ENCODE peak calls at places on chromosome 1, in eight cellular contexts. One of them, this sample, is unnamed.
A peak's percentile ranks its signal among the peaks of the same experiment; 100 is the strongest.

GRCh38 chr1:75616436-75617433 is 5.8 kb upstream of the SLC44A5 start:
- DNase-seq in ascending aorta: no peak
- DNase-seq in hepatocyte: peak; percentile 61
- DNase-seq in HCT116: no peak
- DNase-seq in ovary: peak; percentile 27
- DNase-seq in sigmoid colon: no peak
- DNase-seq in heart left ventricle: no peak
- DNase-seq in spleen: peak; percentile 74
- DNase-seq in this sample: no peak

GRCh38 chr1:159675046-159675445 is 39.3 kb downstream of the CRP start:
- DNase-seq in ascending aorta: no peak
- DNase-seq in hepatocyte: no peak
- DNase-seq in HCT116: no peak
- DNase-seq in ovary: no peak
- DNase-seq in sigmoid colon: no peak
- DNase-seq in heart left ventricle: no peak
- DNase-seq in spleen: no peak
- DNase-seq in this sample: no peak

GRCh38 chr1:6302568-6302967 is 41.7 kb upstream of the GPR153 start:
- DNase-seq in ascending aorta: no peak
- DNase-seq in hepatocyte: no peak
- DNase-seq in HCT116: no peak
- DNase-seq in ovary: no peak
- DNase-seq in sigmoid colon: no peak
- DNase-seq in heart left ventricle: no peak
- DNase-seq in spleen: no peak
- DNase-seq in this sample: no peak

GRCh38 chr1:20426923-20427322 is 59.1 kb downstream of the CAMK2N1 start:
- DNase-seq in ascending aorta: no peak
- DNase-seq in hepatocyte: peak; percentile 48
- DNase-seq in HCT116: no peak
- DNase-seq in ovary: no peak
- DNase-seq in sigmoid colon: no peak
- DNase-seq in heart left ventricle: no peak
- DNase-seq in spleen: no peak
- DNase-seq in this sample: no peak

GRCh38 chr1:18597159-18598042 is 33.2 kb upstream of the PAX7 start:
- DNase-seq in ascending aorta: no peak
- DNase-seq in hepatocyte: peak; percentile 72
- DNase-seq in HCT116: no peak
- DNase-seq in ovary: peak; percentile 42
- DNase-seq in sigmoid colon: peak; percentile 77
- DNase-seq in heart left ventricle: no peak
- DNase-seq in spleen: peak; percentile 83
- DNase-seq in this sample: peak; percentile 34

GRCh38 chr1:19514391-19514831 is 29.1 kb upstream of the CAPZB start:
- DNase-seq in ascending aorta: no peak
- DNase-seq in hepatocyte: no peak
- DNase-seq in HCT116: no peak
- DNase-seq in ovary: no peak
- DNase-seq in sigmoid colon: peak; percentile 78
- DNase-seq in heart left ventricle: peak; percentile 73
- DNase-seq in spleen: no peak
- DNase-seq in this sample: peak; percentile 76

GRCh38 chr1:210764536-210764935 is 369.4 kb downstream of the KCNH1 start:
- DNase-seq in ascending aorta: no peak
- DNase-seq in hepatocyte: no peak
- DNase-seq in HCT116: no peak
- DNase-seq in ovary: no peak
- DNase-seq in sigmoid colon: no peak
- DNase-seq in heart left ventricle: no peak
- DNase-seq in spleen: no peak
- DNase-seq in this sample: no peak

GRCh38 chr1:184792450-184792969 is 37.9 kb upstream of the EDEM3 start:
- DNase-seq in ascending aorta: peak; percentile 83
- DNase-seq in hepatocyte: peak; percentile 57
- DNase-seq in HCT116: peak; percentile 75
- DNase-seq in ovary: no peak
- DNase-seq in sigmoid colon: peak; percentile 94
- DNase-seq in heart left ventricle: peak; percentile 72
- DNase-seq in spleen: no peak
- DNase-seq in this sample: peak; percentile 66

GRCh38 chr1:95002657-95003432 is 69.9 kb downstream of the ALG14 start:
- DNase-seq in ascending aorta: no peak
- DNase-seq in hepatocyte: peak; percentile 49
- DNase-seq in HCT116: no peak
- DNase-seq in ovary: no peak
- DNase-seq in sigmoid colon: no peak
- DNase-seq in heart left ventricle: no peak
- DNase-seq in spleen: no peak
- DNase-seq in this sample: no peak

GRCh38 chr1:154998201-154998780 is 4.3 kb upstream of the ZBTB7B start:
- DNase-seq in ascending aorta: no peak
- DNase-seq in hepatocyte: no peak
- DNase-seq in HCT116: no peak
- DNase-seq in ovary: no peak
- DNase-seq in sigmoid colon: no peak
- DNase-seq in heart left ventricle: no peak
- DNase-seq in spleen: peak; percentile 71
- DNase-seq in this sample: no peak

GRCh38 chr1:29644812-29645211 is 408.5 kb downstream of the PTPRU start:
- DNase-seq in ascending aorta: no peak
- DNase-seq in hepatocyte: no peak
- DNase-seq in HCT116: no peak
- DNase-seq in ovary: no peak
- DNase-seq in sigmoid colon: no peak
- DNase-seq in heart left ventricle: no peak
- DNase-seq in spleen: no peak
- DNase-seq in this sample: no peak

GRCh38 chr1:110673197-110673701 is 1.5 kb downstream of the KCNA3 start:
- DNase-seq in ascending aorta: no peak
- DNase-seq in hepatocyte: no peak
- DNase-seq in HCT116: no peak
- DNase-seq in ovary: no peak
- DNase-seq in sigmoid colon: no peak
- DNase-seq in heart left ventricle: peak; percentile 47
- DNase-seq in spleen: peak; percentile 75
- DNase-seq in this sample: no peak

GRCh38 chr1:40776236-40777072 is 7.1 kb upstream of the KCNQ4 start:
- DNase-seq in ascending aorta: no peak
- DNase-seq in hepatocyte: no peak
- DNase-seq in HCT116: no peak
- DNase-seq in ovary: peak; percentile 6
- DNase-seq in sigmoid colon: no peak
- DNase-seq in heart left ventricle: no peak
- DNase-seq in spleen: no peak
- DNase-seq in this sample: no peak

GRCh38 chr1:174692313-174692712 is 244.5 kb downstream of the GPR52 start:
- DNase-seq in ascending aorta: no peak
- DNase-seq in hepatocyte: no peak
- DNase-seq in HCT116: peak; percentile 7
- DNase-seq in ovary: no peak
- DNase-seq in sigmoid colon: no peak
- DNase-seq in heart left ventricle: no peak
- DNase-seq in spleen: no peak
- DNase-seq in this sample: no peak

GRCh38 chr1:217617120-217617519 is 13.8 kb downstream of the GPATCH2 start:
- DNase-seq in ascending aorta: no peak
- DNase-seq in hepatocyte: peak; percentile 3
- DNase-seq in HCT116: no peak
- DNase-seq in ovary: no peak
- DNase-seq in sigmoid colon: no peak
- DNase-seq in heart left ventricle: no peak
- DNase-seq in spleen: no peak
- DNase-seq in this sample: no peak

GRCh38 chr1:223645903-223646302 is 19.6 kb downstream of the CAPN8 start:
- DNase-seq in ascending aorta: no peak
- DNase-seq in hepatocyte: no peak
- DNase-seq in HCT116: no peak
- DNase-seq in ovary: no peak
- DNase-seq in sigmoid colon: no peak
- DNase-seq in heart left ventricle: no peak
- DNase-seq in spleen: no peak
- DNase-seq in this sample: no peak

GRCh38 chr1:225657462-225657989 is 4.6 kb upstream of the ENAH start:
- DNase-seq in ascending aorta: no peak
- DNase-seq in hepatocyte: no peak
- DNase-seq in HCT116: no peak
- DNase-seq in ovary: no peak
- DNase-seq in sigmoid colon: no peak
- DNase-seq in heart left ventricle: no peak
- DNase-seq in spleen: no peak
- DNase-seq in this sample: no peak

GRCh38 chr1:230865062-230865817 is 3.1 kb downstream of the C1orf198 start:
- DNase-seq in ascending aorta: no peak
- DNase-seq in hepatocyte: no peak
- DNase-seq in HCT116: no peak
- DNase-seq in ovary: no peak
- DNase-seq in sigmoid colon: no peak
- DNase-seq in heart left ventricle: no peak
- DNase-seq in spleen: peak; percentile 37
- DNase-seq in this sample: no peak

GRCh38 chr1:63984891-63985290 is 211.1 kb downstream of the ROR1 start:
- DNase-seq in ascending aorta: no peak
- DNase-seq in hepatocyte: no peak
- DNase-seq in HCT116: no peak
- DNase-seq in ovary: no peak
- DNase-seq in sigmoid colon: no peak
- DNase-seq in heart left ventricle: no peak
- DNase-seq in spleen: no peak
- DNase-seq in this sample: no peak

GRCh38 chr1:93681549-93682412 is at the start of gene BCAR3:
- DNase-seq in ascending aorta: no peak
- DNase-seq in hepatocyte: peak; percentile 88
- DNase-seq in HCT116: no peak
- DNase-seq in ovary: peak; percentile 76
- DNase-seq in sigmoid colon: peak; percentile 85
- DNase-seq in heart left ventricle: peak; percentile 88
- DNase-seq in spleen: peak; percentile 91
- DNase-seq in this sample: peak; percentile 57

GRCh38 chr1:113508364-113509164 is 118.2 kb downstream of the MAGI3 start:
- DNase-seq in ascending aorta: no peak
- DNase-seq in hepatocyte: peak; percentile 25
- DNase-seq in HCT116: no peak
- DNase-seq in ovary: no peak
- DNase-seq in sigmoid colon: no peak
- DNase-seq in heart left ventricle: no peak
- DNase-seq in spleen: no peak
- DNase-seq in this sample: no peak

GRCh38 chr1:205961405-205961804 is 18.1 kb upstream of the SLC26A9 start:
- DNase-seq in ascending aorta: no peak
- DNase-seq in hepatocyte: no peak
- DNase-seq in HCT116: no peak
- DNase-seq in ovary: no peak
- DNase-seq in sigmoid colon: no peak
- DNase-seq in heart left ventricle: no peak
- DNase-seq in spleen: no peak
- DNase-seq in this sample: no peak

GRCh38 chr1:43639990-43640794 is 9.8 kb upstream of the KDM4A start:
- DNase-seq in ascending aorta: no peak
- DNase-seq in hepatocyte: no peak
- DNase-seq in HCT116: no peak
- DNase-seq in ovary: no peak
- DNase-seq in sigmoid colon: no peak
- DNase-seq in heart left ventricle: no peak
- DNase-seq in spleen: peak; percentile 32
- DNase-seq in this sample: no peak
- H3K4me3 ChIP-seq in ascending aorta: no peak overlapping the region
- H3K4me3 ChIP-seq in hepatocyte: no peak overlapping the region
- H3K4me3 ChIP-seq in HCT116: no peak overlapping the region
- H3K4me3 ChIP-seq in ovary: no peak overlapping the region
- H3K4me3 ChIP-seq in sigmoid colon: no peak overlapping the region
- H3K4me3 ChIP-seq in heart left ventricle: no peak overlapping the region
- H3K4me3 ChIP-seq in spleen: no peak overlapping the region
- H3K4me3 ChIP-seq in this sample: no peak overlapping the region

DNA sequence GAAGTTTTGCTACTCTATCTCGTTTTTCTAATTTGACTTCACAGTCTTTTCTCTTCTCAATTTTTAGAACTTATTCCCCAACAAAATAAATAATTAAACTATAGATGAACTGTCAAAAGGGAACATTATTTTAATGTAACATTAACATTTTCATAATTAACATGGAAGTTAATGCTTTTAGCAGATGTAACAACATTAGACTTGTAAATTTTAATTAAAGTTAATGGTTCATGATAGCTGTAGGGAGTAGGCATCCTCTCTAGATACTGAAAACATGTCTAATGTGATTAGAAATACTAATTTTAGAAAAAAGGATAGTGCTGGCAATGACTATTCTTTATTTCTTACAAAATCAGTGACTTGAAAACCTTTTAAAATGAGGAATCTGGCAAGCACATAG is 32.1 kb upstream of the NEK7 start:
- DNase-seq in ascending aorta: no peak
- DNase-seq in hepatocyte: no peak
- DNase-seq in HCT116: no peak
- DNase-seq in ovary: no peak
- DNase-seq in sigmoid colon: no peak
- DNase-seq in heart left ventricle: no peak
- DNase-seq in spleen: no peak
- DNase-seq in this sample: no peak
- H3K4me1 ChIP-seq in ascending aorta: peaks cover 11% of the 10 kb centered on the region
- H3K4me1 ChIP-seq in hepatocyte: no peaks in the 10 kb centered on the region
- H3K4me1 ChIP-seq in HCT116: peaks cover 5% of the 10 kb centered on the region
- H3K4me1 ChIP-seq in ovary: peaks cover 2% of the 10 kb centered on the region
- H3K4me1 ChIP-seq in sigmoid colon: no peaks in the 10 kb centered on the region
- H3K4me1 ChIP-seq in heart left ventricle: peaks cover 21% of the 10 kb centered on the region
- H3K4me1 ChIP-seq in spleen: no peaks in the 10 kb centered on the region
- H3K4me1 ChIP-seq in this sample: no peaks in the 10 kb centered on the region

GRCh38 chr1:222586842-222587241 is 2.9 kb downstream of the TAF1A start:
- DNase-seq in ascending aorta: no peak
- DNase-seq in hepatocyte: no peak
- DNase-seq in HCT116: no peak
- DNase-seq in ovary: no peak
- DNase-seq in sigmoid colon: no peak
- DNase-seq in heart left ventricle: no peak
- DNase-seq in spleen: no peak
- DNase-seq in this sample: no peak
- H3K27ac ChIP-seq in ascending aorta: no peak overlapping the region
- H3K27ac ChIP-seq in hepatocyte: no peak overlapping the region
- H3K27ac ChIP-seq in HCT116: no peak overlapping the region
- H3K27ac ChIP-seq in ovary: no peak overlapping the region
- H3K27ac ChIP-seq in sigmoid colon: no peak overlapping the region
- H3K27ac ChIP-seq in heart left ventricle: no peak overlapping the region
- H3K27ac ChIP-seq in spleen: no peak overlapping the region
- H3K27ac ChIP-seq in this sample: no peak overlapping the region

DNA sequence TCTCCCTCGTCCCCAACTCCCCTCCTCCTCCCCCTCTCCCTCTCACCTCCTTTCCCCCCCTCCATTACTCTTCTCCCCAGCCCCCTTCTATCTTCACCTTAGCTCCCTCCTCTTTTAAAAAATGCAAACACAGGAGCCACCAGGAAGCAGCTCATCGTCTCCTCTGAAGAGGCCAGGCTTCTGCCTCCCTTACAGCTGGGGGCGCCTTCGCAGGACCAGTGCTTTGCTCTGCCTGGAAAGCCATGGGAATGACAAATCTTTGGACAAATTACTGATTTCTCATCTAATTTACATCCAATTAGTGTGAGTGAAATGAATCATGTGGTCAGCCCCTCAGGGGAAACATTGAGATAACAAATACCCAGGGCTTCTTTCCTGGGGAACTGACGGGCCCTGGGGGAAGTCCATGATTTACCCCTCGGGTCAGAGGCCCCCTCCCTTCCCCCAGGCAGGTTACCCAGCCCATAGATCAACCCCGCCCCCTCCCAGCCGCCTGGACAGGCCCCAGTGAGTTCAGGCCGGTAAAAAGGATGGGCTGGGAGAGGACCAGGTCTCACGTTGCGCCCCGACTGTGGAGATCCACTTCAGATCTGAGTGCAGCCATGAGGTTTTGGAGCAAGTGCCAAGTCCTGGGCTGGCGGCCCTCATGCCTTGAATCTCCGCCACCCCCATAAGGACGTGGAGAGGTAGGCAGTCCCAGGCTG is 300.9 kb downstream of the RRAGC start:
- DNase-seq in ascending aorta: no peak
- DNase-seq in hepatocyte: no peak
- DNase-seq in HCT116: no peak
- DNase-seq in ovary: no peak
- DNase-seq in sigmoid colon: no peak
- DNase-seq in heart left ventricle: no peak
- DNase-seq in spleen: peak; percentile 78
- DNase-seq in this sample: no peak
- H3K4me3 ChIP-seq in ascending aorta: no peak overlapping the region
- H3K4me3 ChIP-seq in hepatocyte: no peak overlapping the region
- H3K4me3 ChIP-seq in HCT116: no peak overlapping the region
- H3K4me3 ChIP-seq in ovary: no peak overlapping the region
- H3K4me3 ChIP-seq in sigmoid colon: no peak overlapping the region
- H3K4me3 ChIP-seq in heart left ventricle: no peak overlapping the region
- H3K4me3 ChIP-seq in spleen: no peak overlapping the region
- H3K4me3 ChIP-seq in this sample: no peak overlapping the region